ENCODE peak calls at places on chromosomes 5 and 9, in seven cellular contexts. D is stomach, H is IMR-90, N is astrocyte, V is tibial nerve, Q is cardiac muscle cell, Y is upper lobe of left lung. F is an unnamed sample.

GRCh38 chr9:130058154-130058553 is 4.4 kb downstream of the GPR107 start:
- DNase-seq in D (no peak), H (no peak), N (no peak), V (no peak), Q (no peak), Y (no peak), F (no peak)

GRCh38 chr5:177260961-177261360 is 42.6 kb downstream of the RAB24 start:
- DNase-seq in D (no peak), H (no peak), N (no peak), V (no peak), Q (no peak), Y (no peak), F (no peak)

GRCh38 chr5:122341087-122341486 is 29.1 kb downstream of the SNCAIP start:
- DNase-seq in D (no peak), H (peak; percentile 45), N (no peak), V (no peak), Q (no peak), Y (no peak), F (no peak)

GRCh38 chr9:135857371-135857786 is 50.0 kb downstream of the CAMSAP1 start:
- DNase-seq in D (no peak), H (peak; percentile 72), N (peak; percentile 67), V (no peak), Q (no peak), Y (no peak), F (no peak)

GRCh38 chr5:67291671-67292070 is 95.1 kb upstream of the CD180 start:
- DNase-seq in D (no peak), H (no peak), N (no peak), V (no peak), Q (no peak), Y (no peak), F (no peak)

GRCh38 chr5:10452768-10453331 is 11.2 kb downstream of the ROPN1L start:
- DNase-seq in D (no peak), H (peak; percentile 95), N (peak; percentile 84), V (no peak), Q (peak; percentile 77), Y (no peak), F (peak; percentile 82)

GRCh38 chr5:158340608-158341007 is 481.7 kb upstream of the CLINT1 start:
- DNase-seq in D (no peak), H (no peak), N (no peak), V (no peak), Q (no peak), Y (no peak), F (no peak)

GRCh38 chr5:106269252-106269843 is 1401.4 kb downstream of the EFNA5 start:
- DNase-seq in D (no peak), H (peak; percentile 57), N (peak; percentile 25), V (no peak), Q (peak; percentile 5), Y (no peak), F (peak; percentile 18)

GRCh38 chr9:115649991-115650472 is 503.6 kb upstream of the PAPPA start:
- DNase-seq in D (peak; percentile 28), H (peak; percentile 99), N (peak; percentile 96), V (peak; percentile 64), Q (no peak), Y (peak; percentile 31), F (no peak)

GRCh38 chr5:141135030-141135717 is at the start of gene PCDHB5:
- DNase-seq in D (no peak), H (no peak), N (no peak), V (peak; percentile 33), Q (peak; percentile 35), Y (no peak), F (no peak)

GRCh38 chr9:121674952-121675351 is 23.5 kb downstream of the DAB2IP start:
- DNase-seq in D (no peak), H (peak; percentile 74), N (peak; percentile 29), V (no peak), Q (no peak), Y (no peak), F (no peak)

GRCh38 chr5:180330810-180331646 is 22.1 kb downstream of the GFPT2 start:
- DNase-seq in D (peak; percentile 31), H (peak; percentile 99), N (peak; percentile 100), V (peak; percentile 81), Q (no peak), Y (peak; percentile 51), F (no peak)

GRCh38 chr5:36442796-36443195 is 141.1 kb upstream of the RANBP3L start:
- DNase-seq in D (peak; percentile 38), H (peak; percentile 37), N (peak; percentile 47), V (no peak), Q (no peak), Y (no peak), F (no peak)

GRCh38 chr5:96657068-96657467 is 5.1 kb upstream of the CAST start:
- DNase-seq in D (no peak), H (peak; percentile 94), N (peak; percentile 96), V (peak; percentile 16), Q (no peak), Y (peak; percentile 42), F (no peak)

GRCh38 chr5:157581870-157582269 is 6.3 kb upstream of the ADAM19 start:
- DNase-seq in D (no peak), H (no peak), N (no peak), V (no peak), Q (peak; percentile 10), Y (no peak), F (no peak)

GRCh38 chr5:173451031-173451430 is 122.8 kb upstream of the STC2 start:
- DNase-seq in D (no peak), H (peak; percentile 28), N (no peak), V (no peak), Q (no peak), Y (no peak), F (peak; percentile 37)

GRCh38 chr9:85045271-85045670 is 375.7 kb downstream of the NTRK2 start:
- DNase-seq in D (no peak), H (no peak), N (no peak), V (no peak), Q (no peak), Y (no peak), F (no peak)

GRCh38 chr9:17535176-17535575 is 43.7 kb upstream of the SH3GL2 start:
- DNase-seq in D (no peak), H (no peak), N (no peak), V (no peak), Q (no peak), Y (no peak), F (no peak)

GRCh38 chr9:18202924-18203323 is 271.0 kb upstream of the ADAMTSL1 start:
- DNase-seq in D (no peak), H (no peak), N (no peak), V (no peak), Q (no peak), Y (no peak), F (no peak)

GRCh38 chr9:130936285-130937117 is 2.5 kb downstream of the FIBCD1 start:
- DNase-seq in D (no peak), H (peak; percentile 75), N (peak; percentile 58), V (no peak), Q (peak; percentile 43), Y (peak; percentile 41), F (no peak)

GRCh38 chr9:28956111-28956880 is 1383.0 kb upstream of the C9orf72 start:
- DNase-seq in D (no peak), H (no peak), N (no peak), V (no peak), Q (no peak), Y (no peak), F (no peak)

GRCh38 chr9:112532427-112532826 is 45.8 kb downstream of the KIAA1958 start:
- DNase-seq in D (no peak), H (peak; percentile 80), N (peak; percentile 37), V (peak; percentile 46), Q (no peak), Y (peak; percentile 70), F (no peak)

GRCh38 chr9:130191749-130192120 is 19.5 kb downstream of the NCS1 start:
- DNase-seq in D (no peak), H (no peak), N (no peak), V (no peak), Q (no peak), Y (no peak), F (no peak)

DNA sequence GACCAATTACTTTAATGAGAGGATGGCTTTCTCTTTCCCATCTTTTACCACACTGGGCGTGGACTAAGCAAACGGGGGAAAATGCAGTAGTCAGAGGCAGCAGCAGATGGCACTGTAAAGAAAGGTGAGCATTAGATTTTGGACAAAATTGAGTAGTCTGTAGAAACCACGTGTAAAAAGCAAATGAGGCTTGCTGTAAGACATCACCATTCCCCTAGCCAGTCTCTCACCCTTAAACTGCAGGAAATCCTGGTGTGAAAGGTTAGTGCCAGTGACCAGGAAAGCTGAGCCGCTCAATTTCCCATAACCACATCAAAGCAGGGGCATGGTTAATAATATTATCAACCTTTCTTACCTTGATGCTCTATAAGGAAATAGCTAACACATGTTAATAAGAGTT is 31.8 kb downstream of the SPATA31C2 start:
- DNase-seq in D (peak; percentile 27), H (peak; percentile 36), N (peak; percentile 16), V (peak; percentile 31), Q (no peak), Y (no peak), F (no peak)
- TF ChIP-seq CTCF in D (peak; percentile 62), H (peak; percentile 58), N (peak; percentile 47), V (peak; percentile 64), Q (peak; percentile 60), Y (no peak), F (peak; percentile 47)

GRCh38 chr5:1005904-1006655 is 2.5 kb upstream of the NKD2 start:
- DNase-seq in D (no peak), H (no peak), N (no peak), V (no peak), Q (no peak), Y (no peak), F (no peak)
- H3K4me1 ChIP-seq in D (peaks cover 30% of the 10 kb centered on the region), H (no peaks in the 10 kb centered on the region), N (no peaks in the 10 kb centered on the region), V (peaks cover 51% of the 10 kb centered on the region), Q (peaks cover 2% of the 10 kb centered on the region), Y (peaks cover 35% of the 10 kb centered on the region), F (no peaks in the 10 kb centered on the region)

DNA sequence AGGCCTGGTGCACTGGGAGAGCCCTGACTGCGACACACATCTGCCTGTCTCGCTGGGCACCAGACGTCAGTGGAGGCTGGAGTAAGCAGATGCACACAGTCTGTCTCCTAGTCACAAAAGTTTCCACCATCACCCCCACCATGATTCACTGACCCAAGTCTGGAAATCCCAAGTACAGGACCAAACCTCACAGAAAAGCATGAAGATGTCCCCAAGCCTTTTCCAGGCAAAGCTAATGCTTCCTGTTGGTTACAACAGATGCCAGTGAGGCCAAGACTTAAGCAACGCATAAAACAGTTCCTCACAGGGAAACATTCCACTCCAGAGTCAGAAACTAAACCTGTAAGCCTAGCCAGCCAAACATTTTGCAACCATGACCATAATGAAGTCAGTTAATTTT is 259.3 kb upstream of the SLC30A5 start:
- DNase-seq in D (no peak), H (no peak), N (no peak), V (peak; percentile 55), Q (no peak), Y (no peak), F (no peak)
- TF ChIP-seq CTCF in D (no peak), H (no peak), N (no peak), V (no peak), Q (no peak), Y (no peak), F (no peak)

GRCh38 chr5:125408582-125409069 is 662.2 kb upstream of the ZNF608 start:
- DNase-seq in D (no peak), H (peak; percentile 88), N (peak; percentile 95), V (no peak), Q (no peak), Y (no peak), F (no peak)
- H3K4me1 ChIP-seq in D (peaks cover 47% of the 10 kb centered on the region), H (peaks cover 20% of the 10 kb centered on the region), N (peaks cover 43% of the 10 kb centered on the region), V (peaks cover 54% of the 10 kb centered on the region), Q (peaks cover 68% of the 10 kb centered on the region), Y (peaks cover 22% of the 10 kb centered on the region), F (peaks cover 37% of the 10 kb centered on the region)

F was measured in OCI-LY7.